ENCODE peak calls at places on chromosome 10, in nine cellular contexts. K is AG04450, J is glutamatergic neuron, C is A549, G is AG10803, Y is activated B cell treated with CpG ODN at 0.5 μM for 24 hours, X is left lung, P is Calu3, I is endothelial cell. O is an unnamed sample.

GRCh38 chr10:33198610-33199009 is 135.9 kb downstream of the NRP1 start:
- DNase-seq in K (no peak), P (no peak), G (no peak), Y (no peak), C (peak; percentile 36), X (no peak), J (no peak), I (no peak), O (no peak)

GRCh38 chr10:12195281-12195602 is 449 bp downstream of the NUDT5 start:
- DNase-seq in J (no peak), P (no peak), C (no peak), Y (no peak), X (no peak), K (no peak), I (no peak), G (no peak), O (no peak)

GRCh38 chr10:100710151-100710871 is 35.1 kb upstream of the PAX2 start:
- DNase-seq in Y (no peak), I (peak; percentile 43), X (no peak), K (no peak), P (no peak), G (no peak), C (no peak), J (peak; percentile 67), O (peak; percentile 55)

GRCh38 chr10:11700539-11700938 is 41.6 kb upstream of the ECHDC3 start:
- DNase-seq in X (no peak), I (no peak), Y (no peak), P (no peak), J (no peak), K (no peak), G (no peak), C (no peak), O (no peak)

GRCh38 chr10:7211857-7212577 is 198.8 kb downstream of the SFMBT2 start:
- DNase-seq in G (no peak), I (no peak), Y (no peak), K (no peak), P (no peak), X (no peak), J (no peak), C (no peak), O (no peak)

GRCh38 chr10:103915794-103916193 is 2.2 kb downstream of the STN1 start:
- DNase-seq in P (no peak), C (no peak), J (no peak), I (no peak), K (no peak), Y (no peak), X (no peak), G (no peak), O (no peak)

GRCh38 chr10:127874966-127875765 is 17.6 kb downstream of the CLRN3 start:
- DNase-seq in Y (no peak), I (no peak), C (no peak), X (no peak), J (no peak), P (no peak), K (no peak), G (no peak), O (no peak)

GRCh38 chr10:66844176-66844947 is 81.5 kb upstream of the LRRTM3 start:
- DNase-seq in C (no peak), K (no peak), I (no peak), X (no peak), Y (no peak), J (no peak), P (no peak), G (no peak), O (no peak)

GRCh38 chr10:15857001-15857608 is 3.2 kb downstream of the MINDY3 start:
- DNase-seq in Y (no peak), X (no peak), C (no peak), K (no peak), I (no peak), G (no peak), J (no peak), P (no peak), O (no peak)

GRCh38 chr10:116147162-116147906 is 125.7 kb downstream of the GFRA1 start:
- DNase-seq in J (peak; percentile 80), X (no peak), K (no peak), P (no peak), C (no peak), I (no peak), G (no peak), Y (no peak), O (no peak)

GRCh38 chr10:122152544-122152943 is 118.6 kb upstream of the BTBD16 start:
- DNase-seq in I (no peak), K (no peak), J (peak; percentile 74), G (peak; percentile 91), Y (no peak), X (no peak), C (no peak), P (no peak), O (no peak)

GRCh38 chr10:22959292-22959691 is 31.4 kb downstream of the ARMC3 start:
- DNase-seq in G (no peak), Y (no peak), J (no peak), I (no peak), X (no peak), P (no peak), C (no peak), K (no peak), O (no peak)

GRCh38 chr10:58150290-58150689 is 117.4 kb downstream of the IPMK start:
- DNase-seq in Y (no peak), X (no peak), J (no peak), K (no peak), I (no peak), C (no peak), P (no peak), G (peak; percentile 7), O (no peak)

GRCh38 chr10:83801983-83802382 is 337.3 kb upstream of the GHITM start:
- DNase-seq in K (no peak), Y (no peak), C (no peak), G (no peak), P (no peak), J (no peak), X (no peak), I (no peak), O (no peak)
- TF ChIP-seq CTCF in K (no peak), Y (no peak), C (no peak), G (no peak), P (no peak), J (no peak), X (no peak), I (no peak), O (no peak)

DNA sequence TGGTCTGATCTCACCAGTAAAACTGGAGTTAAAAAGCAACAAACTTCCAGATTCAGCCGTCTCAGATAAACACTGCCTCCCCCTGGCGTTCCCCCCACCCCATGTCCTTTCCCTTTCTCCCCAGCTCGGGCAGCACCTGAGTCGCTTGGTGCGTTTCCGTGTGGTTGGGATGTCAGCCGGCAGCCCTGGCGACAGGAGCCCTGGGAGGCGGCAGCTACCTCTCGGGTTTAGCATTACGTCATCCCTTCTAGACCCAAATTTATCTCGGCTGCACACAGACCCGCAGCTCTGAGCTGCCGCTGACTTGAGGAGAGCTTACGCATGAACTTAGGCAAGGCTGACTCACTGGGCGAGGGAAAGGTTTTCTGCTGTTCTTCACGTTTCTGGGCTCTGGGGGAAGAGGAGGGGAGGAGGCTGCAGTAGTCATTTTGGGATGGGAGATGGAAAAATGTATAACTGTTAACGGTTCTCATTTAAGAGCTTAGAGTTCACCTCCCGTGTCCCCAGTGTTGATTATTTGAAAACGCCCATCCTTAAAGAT is 14.4 kb downstream of the MXI1 start:
- DNase-seq in X (peak; percentile 78), I (peak; percentile 18), G (peak; percentile 91), C (peak; percentile 68), P (peak; percentile 59), Y (peak; percentile 44), J (peak; percentile 57), K (peak; percentile 88), O (no peak)
- TF ChIP-seq CTCF in X (no peak), I (no peak), G (peak; percentile 37), C (no peak), P (no peak), Y (no peak), J (no peak), K (peak; percentile 43), O (no peak)

GRCh38 chr10:118483496-118483895 is 112.0 kb downstream of the PRLHR start:
- DNase-seq in I (no peak), J (no peak), G (no peak), K (no peak), X (no peak), P (no peak), C (peak; percentile 10), Y (no peak), O (no peak)
- TF ChIP-seq CTCF in I (no peak), J (no peak), G (no peak), K (no peak), X (no peak), P (no peak), C (no peak), Y (no peak), O (no peak)

GRCh38 chr10:110914411-110914810 is 4.6 kb downstream of the BBIP1 start:
- DNase-seq in P (no peak), C (no peak), K (no peak), J (no peak), X (no peak), I (no peak), Y (no peak), G (peak; percentile 72), O (no peak)
- TF ChIP-seq CTCF in P (no peak), C (no peak), K (no peak), J (no peak), X (no peak), I (no peak), Y (no peak), G (no peak), O (no peak)

DNA sequence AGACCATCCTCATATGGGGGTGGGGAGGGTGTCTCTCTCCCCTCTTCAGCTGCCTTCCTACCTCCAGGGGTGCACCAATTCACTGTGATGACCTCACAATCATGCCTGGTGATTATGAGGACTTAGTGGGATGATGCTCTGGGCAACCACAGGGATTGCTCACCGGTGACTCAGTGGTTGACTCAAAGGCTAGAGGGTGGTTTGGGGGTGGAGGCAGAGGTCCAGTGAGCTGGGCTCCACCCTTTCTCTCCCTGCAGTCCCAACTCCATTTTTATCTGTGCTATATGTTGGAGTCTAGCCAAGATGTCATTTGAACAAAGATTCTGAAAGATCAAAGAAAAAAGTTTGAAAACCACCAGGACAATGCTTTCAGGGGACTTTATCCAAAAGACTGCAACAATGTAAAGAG is 286.9 kb downstream of the KCNMA1 start:
- DNase-seq in P (peak; percentile 86), I (no peak), J (no peak), K (peak; percentile 97), X (peak; percentile 54), G (peak; percentile 97), Y (no peak), C (peak; percentile 94), O (no peak)
- TF ChIP-seq CTCF in P (no peak), I (no peak), J (no peak), K (peak; percentile 38), X (no peak), G (peak; percentile 41), Y (no peak), C (no peak), O (no peak)

GRCh38 chr10:44339218-44339617 is 45.7 kb downstream of the CXCL12 start:
- DNase-seq in I (no peak), X (no peak), C (no peak), Y (no peak), K (peak; percentile 3), G (no peak), J (no peak), P (no peak), O (no peak)
- TF ChIP-seq CTCF in I (no peak), X (no peak), C (no peak), Y (no peak), K (no peak), G (no peak), J (no peak), P (no peak), O (no peak)

O was measured in neural crest cell.